ENCODE peak calls at places on chromosomes 13 and 19, in ten cellular contexts. One of them, this sample, is unnamed.

GRCh38 chr19:30664358-30665058 is 292.3 kb downstream of the ZNF536 start:
- DNase-seq in gastrocnemius medialis: peak
- DNase-seq in tibial nerve: peak
- DNase-seq in H1: no peak
- DNase-seq in A549: peak
- DNase-seq in cardiac muscle cell: peak
- DNase-seq in AG10803: peak
- DNase-seq in fibroblast of mammary gland: peak
- DNase-seq in colonic mucosa: no peak
- DNase-seq in uterus: no peak
- DNase-seq in this sample: no peak

GRCh38 chr19:38734426-38735256 is 9.6 kb downstream of the CAPN12 start:
- DNase-seq in gastrocnemius medialis: no peak
- DNase-seq in H1: no peak
- DNase-seq in AG10803: peak
- DNase-seq in cardiac muscle cell: no peak
- DNase-seq in uterus: peak
- DNase-seq in A549: peak
- DNase-seq in colonic mucosa: peak
- DNase-seq in tibial nerve: no peak
- DNase-seq in fibroblast of mammary gland: no peak
- DNase-seq in this sample: no peak

GRCh38 chr19:57002195-57002601 is 117.6 kb upstream of the USP29 start:
- DNase-seq in A549: no peak
- DNase-seq in AG10803: no peak
- DNase-seq in colonic mucosa: no peak
- DNase-seq in uterus: no peak
- DNase-seq in H1: no peak
- DNase-seq in gastrocnemius medialis: no peak
- DNase-seq in tibial nerve: no peak
- DNase-seq in fibroblast of mammary gland: no peak
- DNase-seq in cardiac muscle cell: no peak
- DNase-seq in this sample: no peak

GRCh38 chr13:80131204-80131603 is 209.7 kb downstream of the SPRY2 start:
- DNase-seq in gastrocnemius medialis: peak
- DNase-seq in AG10803: peak
- DNase-seq in tibial nerve: peak
- DNase-seq in colonic mucosa: peak
- DNase-seq in cardiac muscle cell: peak
- DNase-seq in uterus: peak
- DNase-seq in fibroblast of mammary gland: peak
- DNase-seq in A549: peak
- DNase-seq in H1: no peak
- DNase-seq in this sample: peak

GRCh38 chr13:113411216-113412023 is 41.9 kb downstream of the ADPRHL1 start:
- DNase-seq in tibial nerve: peak
- DNase-seq in H1: no peak
- DNase-seq in A549: peak
- DNase-seq in cardiac muscle cell: peak
- DNase-seq in uterus: peak
- DNase-seq in AG10803: peak
- DNase-seq in colonic mucosa: peak
- DNase-seq in fibroblast of mammary gland: peak
- DNase-seq in gastrocnemius medialis: peak
- DNase-seq in this sample: no peak

GRCh38 chr19:28023064-28023463 is 1189.9 kb downstream of the UQCRFS1 start:
- DNase-seq in AG10803: peak
- DNase-seq in H1: no peak
- DNase-seq in uterus: no peak
- DNase-seq in colonic mucosa: no peak
- DNase-seq in cardiac muscle cell: peak
- DNase-seq in tibial nerve: no peak
- DNase-seq in gastrocnemius medialis: no peak
- DNase-seq in A549: no peak
- DNase-seq in fibroblast of mammary gland: peak
- DNase-seq in this sample: no peak

GRCh38 chr19:46654621-46655152 is 6.3 kb downstream of the DACT3 start:
- DNase-seq in fibroblast of mammary gland: no peak
- DNase-seq in colonic mucosa: no peak
- DNase-seq in tibial nerve: no peak
- DNase-seq in cardiac muscle cell: peak
- DNase-seq in AG10803: no peak
- DNase-seq in H1: peak
- DNase-seq in gastrocnemius medialis: no peak
- DNase-seq in A549: no peak
- DNase-seq in uterus: peak
- DNase-seq in this sample: no peak

GRCh38 chr13:114151565-114152284 is 19.3 kb upstream of the RASA3 start:
- DNase-seq in cardiac muscle cell: peak
- DNase-seq in colonic mucosa: peak
- DNase-seq in AG10803: no peak
- DNase-seq in tibial nerve: no peak
- DNase-seq in gastrocnemius medialis: peak
- DNase-seq in uterus: no peak
- DNase-seq in A549: no peak
- DNase-seq in H1: no peak
- DNase-seq in fibroblast of mammary gland: peak
- DNase-seq in this sample: no peak

GRCh38 chr19:1944088-1944915 is 3.3 kb downstream of the CSNK1G2 start:
- DNase-seq in uterus: no peak
- DNase-seq in fibroblast of mammary gland: no peak
- DNase-seq in gastrocnemius medialis: no peak
- DNase-seq in AG10803: no peak
- DNase-seq in colonic mucosa: no peak
- DNase-seq in H1: no peak
- DNase-seq in tibial nerve: no peak
- DNase-seq in A549: no peak
- DNase-seq in cardiac muscle cell: no peak
- DNase-seq in this sample: no peak

GRCh38 chr19:1944916-1945561 is 4.1 kb downstream of the CSNK1G2 start:
- DNase-seq in colonic mucosa: no peak
- DNase-seq in cardiac muscle cell: no peak
- DNase-seq in uterus: no peak
- DNase-seq in fibroblast of mammary gland: no peak
- DNase-seq in gastrocnemius medialis: no peak
- DNase-seq in AG10803: no peak
- DNase-seq in tibial nerve: no peak
- DNase-seq in A549: no peak
- DNase-seq in H1: no peak
- DNase-seq in this sample: no peak

GRCh38 chr19:1942934-1943555 is 2.1 kb downstream of the CSNK1G2 start:
- DNase-seq in AG10803: no peak
- DNase-seq in colonic mucosa: no peak
- DNase-seq in tibial nerve: no peak
- DNase-seq in uterus: no peak
- DNase-seq in A549: no peak
- DNase-seq in fibroblast of mammary gland: no peak
- DNase-seq in cardiac muscle cell: no peak
- DNase-seq in H1: no peak
- DNase-seq in gastrocnemius medialis: no peak
- DNase-seq in this sample: no peak

GRCh38 chr19:1942078-1942933 is 1.3 kb downstream of the CSNK1G2 start:
- DNase-seq in colonic mucosa: peak
- DNase-seq in A549: peak
- DNase-seq in uterus: peak
- DNase-seq in fibroblast of mammary gland: peak
- DNase-seq in AG10803: peak
- DNase-seq in gastrocnemius medialis: peak
- DNase-seq in H1: peak
- DNase-seq in tibial nerve: peak
- DNase-seq in cardiac muscle cell: peak
- DNase-seq in this sample: peak

DNA sequence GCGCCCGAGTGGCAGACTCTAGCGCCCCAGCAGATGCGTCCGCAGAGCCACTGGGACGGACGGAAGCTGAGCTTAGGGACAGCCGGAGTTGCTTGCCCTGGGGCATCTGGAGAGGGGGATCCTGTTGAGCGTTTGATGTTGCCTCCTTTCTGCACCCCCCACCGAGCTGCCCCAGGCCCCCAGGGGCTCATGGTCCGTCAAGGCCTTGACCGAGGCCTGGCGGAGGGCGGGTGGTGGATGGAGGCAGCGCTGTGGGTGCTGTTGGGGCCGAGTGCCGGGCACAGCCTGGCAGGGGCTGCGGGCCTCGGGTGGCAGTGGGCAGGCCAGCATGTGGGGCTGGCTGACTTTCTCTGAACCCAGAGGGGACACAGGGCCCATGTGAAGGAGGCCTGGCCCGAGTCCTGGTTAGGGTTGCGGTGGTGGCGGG is 2.7 kb downstream of the CSNK1G2 start:
- DNase-seq in tibial nerve: no peak
- DNase-seq in H1: no peak
- DNase-seq in colonic mucosa: no peak
- DNase-seq in AG10803: no peak
- DNase-seq in uterus: no peak
- DNase-seq in A549: no peak
- DNase-seq in gastrocnemius medialis: no peak
- DNase-seq in cardiac muscle cell: no peak
- DNase-seq in fibroblast of mammary gland: no peak
- DNase-seq in this sample: no peak
- H3K4me3 ChIP-seq in tibial nerve: no peak
- H3K4me3 ChIP-seq in H1: peak
- H3K4me3 ChIP-seq in colonic mucosa: peak
- H3K4me3 ChIP-seq in AG10803: no peak
- H3K4me3 ChIP-seq in uterus: no peak
- H3K4me3 ChIP-seq in A549: no peak
- H3K4me3 ChIP-seq in gastrocnemius medialis: no peak
- H3K4me3 ChIP-seq in cardiac muscle cell: no peak
- H3K4me3 ChIP-seq in fibroblast of mammary gland: no peak
- H3K4me3 ChIP-seq in this sample: no peak

GRCh38 chr19:5435642-5436017 is 19.6 kb upstream of the ZNRF4 start:
- DNase-seq in cardiac muscle cell: no peak
- DNase-seq in A549: no peak
- DNase-seq in AG10803: no peak
- DNase-seq in gastrocnemius medialis: no peak
- DNase-seq in tibial nerve: no peak
- DNase-seq in colonic mucosa: no peak
- DNase-seq in fibroblast of mammary gland: no peak
- DNase-seq in uterus: no peak
- DNase-seq in H1: no peak
- DNase-seq in this sample: no peak
- H3K4me3 ChIP-seq in cardiac muscle cell: no peak
- H3K4me3 ChIP-seq in A549: no peak
- H3K4me3 ChIP-seq in AG10803: no peak
- H3K4me3 ChIP-seq in gastrocnemius medialis: no peak
- H3K4me3 ChIP-seq in tibial nerve: no peak
- H3K4me3 ChIP-seq in colonic mucosa: no peak
- H3K4me3 ChIP-seq in fibroblast of mammary gland: no peak
- H3K4me3 ChIP-seq in uterus: no peak
- H3K4me3 ChIP-seq in H1: peak
- H3K4me3 ChIP-seq in this sample: no peak

GRCh38 chr19:1166872-1167573 is 7.0 kb downstream of the SBNO2 start:
- DNase-seq in fibroblast of mammary gland: no peak
- DNase-seq in AG10803: no peak
- DNase-seq in uterus: no peak
- DNase-seq in tibial nerve: no peak
- DNase-seq in gastrocnemius medialis: no peak
- DNase-seq in colonic mucosa: no peak
- DNase-seq in A549: no peak
- DNase-seq in H1: no peak
- DNase-seq in cardiac muscle cell: no peak
- DNase-seq in this sample: no peak

GRCh38 chr19:1168562-1168873 is 5.5 kb downstream of the SBNO2 start:
- DNase-seq in gastrocnemius medialis: no peak
- DNase-seq in colonic mucosa: no peak
- DNase-seq in A549: no peak
- DNase-seq in tibial nerve: no peak
- DNase-seq in uterus: no peak
- DNase-seq in AG10803: no peak
- DNase-seq in cardiac muscle cell: no peak
- DNase-seq in fibroblast of mammary gland: no peak
- DNase-seq in H1: no peak
- DNase-seq in this sample: no peak

GRCh38 chr19:1168877-1169791 is 4.9 kb downstream of the SBNO2 start:
- DNase-seq in uterus: peak
- DNase-seq in H1: no peak
- DNase-seq in A549: peak
- DNase-seq in fibroblast of mammary gland: peak
- DNase-seq in AG10803: peak
- DNase-seq in cardiac muscle cell: peak
- DNase-seq in gastrocnemius medialis: no peak
- DNase-seq in tibial nerve: no peak
- DNase-seq in colonic mucosa: no peak
- DNase-seq in this sample: no peak

GRCh38 chr19:1169921-1170885 is 3.9 kb downstream of the SBNO2 start:
- DNase-seq in colonic mucosa: no peak
- DNase-seq in gastrocnemius medialis: no peak
- DNase-seq in AG10803: peak
- DNase-seq in cardiac muscle cell: peak
- DNase-seq in A549: no peak
- DNase-seq in tibial nerve: no peak
- DNase-seq in fibroblast of mammary gland: peak
- DNase-seq in H1: no peak
- DNase-seq in uterus: peak
- DNase-seq in this sample: peak

DNA sequence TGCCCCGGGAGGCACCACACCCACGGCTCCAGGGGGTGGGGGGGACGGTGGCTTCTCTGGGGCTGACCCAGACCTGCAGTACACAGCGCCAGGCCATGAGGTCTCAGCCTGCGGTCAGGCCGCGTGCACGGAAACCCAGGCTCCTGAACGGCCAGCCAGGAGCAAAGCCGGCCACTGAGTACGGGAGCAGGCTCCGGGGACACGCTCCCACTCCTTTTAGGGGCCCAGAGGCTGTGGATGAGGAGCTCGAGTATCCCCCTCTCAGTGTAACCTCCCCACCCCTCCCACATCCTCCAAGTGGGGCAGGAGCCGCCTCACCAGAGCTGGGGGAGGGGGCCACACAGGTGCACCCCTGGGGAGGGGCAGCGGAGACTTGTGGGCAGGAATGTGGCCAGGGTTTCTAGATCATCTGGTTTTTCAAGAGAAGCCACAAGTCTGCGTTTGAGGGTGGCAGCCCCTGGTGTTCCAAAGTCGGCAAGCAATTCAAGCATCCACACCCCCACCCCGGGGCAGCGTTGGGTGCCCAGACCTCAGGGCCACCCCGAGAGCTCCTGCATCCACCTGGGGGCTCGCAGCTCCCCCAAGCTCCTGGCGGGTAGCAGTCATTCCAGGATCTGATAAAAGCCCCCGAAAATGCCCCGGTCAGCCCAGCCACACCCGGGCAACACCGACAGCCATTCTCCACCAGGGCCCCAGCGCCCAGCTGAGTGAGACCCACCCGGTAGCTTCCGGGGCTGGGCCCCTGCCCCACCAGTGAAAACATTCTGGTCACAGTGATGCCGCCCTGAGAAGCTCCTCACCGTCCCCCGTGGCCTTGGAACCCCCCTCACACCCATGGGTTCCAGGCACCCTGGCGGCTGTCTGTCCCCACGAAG is 6.1 kb downstream of the SBNO2 start:
- DNase-seq in gastrocnemius medialis: no peak
- DNase-seq in H1: no peak
- DNase-seq in uterus: no peak
- DNase-seq in fibroblast of mammary gland: no peak
- DNase-seq in colonic mucosa: no peak
- DNase-seq in AG10803: no peak
- DNase-seq in cardiac muscle cell: no peak
- DNase-seq in A549: no peak
- DNase-seq in tibial nerve: no peak
- DNase-seq in this sample: no peak
- H3K4me3 ChIP-seq in gastrocnemius medialis: no peak
- H3K4me3 ChIP-seq in H1: no peak
- H3K4me3 ChIP-seq in uterus: peak
- H3K4me3 ChIP-seq in fibroblast of mammary gland: peak
- H3K4me3 ChIP-seq in colonic mucosa: peak
- H3K4me3 ChIP-seq in AG10803: no peak
- H3K4me3 ChIP-seq in cardiac muscle cell: no peak
- H3K4me3 ChIP-seq in A549: peak
- H3K4me3 ChIP-seq in tibial nerve: peak
- H3K4me3 ChIP-seq in this sample: no peak

GRCh38 chr19:6721113-6721474 is 644 bp upstream of the C3 start:
- DNase-seq in AG10803: no peak
- DNase-seq in uterus: no peak
- DNase-seq in colonic mucosa: no peak
- DNase-seq in gastrocnemius medialis: no peak
- DNase-seq in fibroblast of mammary gland: no peak
- DNase-seq in cardiac muscle cell: no peak
- DNase-seq in tibial nerve: no peak
- DNase-seq in A549: no peak
- DNase-seq in H1: no peak
- DNase-seq in this sample: no peak

GRCh38 chr19:6720369-6721112 is at the start of gene C3:
- DNase-seq in A549: peak
- DNase-seq in cardiac muscle cell: peak
- DNase-seq in AG10803: peak
- DNase-seq in fibroblast of mammary gland: peak
- DNase-seq in H1: no peak
- DNase-seq in uterus: peak
- DNase-seq in tibial nerve: peak
- DNase-seq in colonic mucosa: no peak
- DNase-seq in gastrocnemius medialis: peak
- DNase-seq in this sample: no peak

GRCh38 chr19:6723108-6723618 is 2.7 kb upstream of the C3 start:
- DNase-seq in AG10803: peak
- DNase-seq in fibroblast of mammary gland: peak
- DNase-seq in uterus: peak
- DNase-seq in tibial nerve: peak
- DNase-seq in A549: peak
- DNase-seq in cardiac muscle cell: peak
- DNase-seq in colonic mucosa: no peak
- DNase-seq in gastrocnemius medialis: peak
- DNase-seq in H1: no peak
- DNase-seq in this sample: no peak

GRCh38 chr19:6719992-6720368 is 470 bp downstream of the C3 start:
- DNase-seq in cardiac muscle cell: no peak
- DNase-seq in H1: no peak
- DNase-seq in AG10803: no peak
- DNase-seq in gastrocnemius medialis: no peak
- DNase-seq in uterus: no peak
- DNase-seq in colonic mucosa: no peak
- DNase-seq in A549: no peak
- DNase-seq in tibial nerve: no peak
- DNase-seq in fibroblast of mammary gland: no peak
- DNase-seq in this sample: no peak

GRCh38 chr19:6721773-6722172 is 1.3 kb upstream of the C3 start:
- DNase-seq in AG10803: no peak
- DNase-seq in uterus: no peak
- DNase-seq in cardiac muscle cell: no peak
- DNase-seq in fibroblast of mammary gland: no peak
- DNase-seq in colonic mucosa: no peak
- DNase-seq in H1: no peak
- DNase-seq in tibial nerve: no peak
- DNase-seq in A549: no peak
- DNase-seq in gastrocnemius medialis: no peak
- DNase-seq in this sample: no peak
- H3K4me3 ChIP-seq in AG10803: no peak
- H3K4me3 ChIP-seq in uterus: no peak
- H3K4me3 ChIP-seq in cardiac muscle cell: no peak
- H3K4me3 ChIP-seq in fibroblast of mammary gland: no peak
- H3K4me3 ChIP-seq in colonic mucosa: no peak
- H3K4me3 ChIP-seq in H1: no peak
- H3K4me3 ChIP-seq in tibial nerve: no peak
- H3K4me3 ChIP-seq in A549: no peak
- H3K4me3 ChIP-seq in gastrocnemius medialis: no peak
- H3K4me3 ChIP-seq in this sample: no peak